ENCODE peak calls at places on chromosome 3, in four cellular contexts. V is NCI-H1694; L is NCI-H1092 treated with DMSO at 0.1 percent for 48 hours; D is activated effector memory CD4-positive, alpha-beta T cell treated with anti-CD3 and anti-CD28 coated beads, Interleukin-2, amount 50 U/mL, for 16 hours. B is an unnamed sample.

GRCh38 chr3:115470254-115470653 is 153.1 kb upstream of the GAP43 start:
- DNase-seq in L (peak), D (no peak), V (no peak), B (no peak)

GRCh38 chr3:54761661-54762060 is 166.2 kb downstream of the LRTM1 start:
- DNase-seq in L (no peak), V (no peak), D (no peak), B (no peak)

GRCh38 chr3:189937302-189938255 is 183.1 kb downstream of the P3H2 start:
- DNase-seq in V (no peak), L (no peak), D (no peak), B (no peak)

GRCh38 chr3:130894130-130894872 is 417 bp downstream of the ATP2C1 start:
- DNase-seq in V (no peak), D (peak), L (peak), B (peak)

GRCh38 chr3:14175383-14176037 is 2.9 kb downstream of the XPC start:
- DNase-seq in L (no peak), V (no peak), D (peak), B (no peak)

GRCh38 chr3:12627371-12627770 is 36.5 kb downstream of the RAF1 start:
- DNase-seq in D (no peak), L (no peak), V (no peak), B (no peak)

GRCh38 chr3:117404756-117405155 is 695.2 kb downstream of the TUSC7 start:
- DNase-seq in D (no peak), V (no peak), L (peak), B (no peak)

GRCh38 chr3:48412375-48413001 is 17.4 kb downstream of the PLXNB1 start:
- DNase-seq in D (peak), L (no peak), V (no peak), B (peak)

GRCh38 chr3:128201158-128201755 is 48.0 kb downstream of the EEFSEC start:
- DNase-seq in L (no peak), D (no peak), V (no peak), B (no peak)

GRCh38 chr3:15271785-15272381 is 60.5 kb downstream of the SH3BP5 start:
- DNase-seq in V (no peak), L (no peak), D (peak), B (peak)

GRCh38 chr3:173709026-173709425 is 311.5 kb downstream of the NLGN1 start:
- DNase-seq in V (no peak), L (no peak), D (no peak), B (no peak)

GRCh38 chr3:23916152-23916885 is 471 bp downstream of the NKIRAS1 start:
- DNase-seq in V (no peak), D (no peak), L (no peak), B (no peak)

GRCh38 chr3:43213631-43214030 is 72.7 kb upstream of the SNRK start:
- DNase-seq in V (no peak), D (no peak), L (no peak), B (no peak)

GRCh38 chr3:37163262-37164020 is 10.9 kb downstream of the LRRFIP2 start:
- DNase-seq in D (peak), V (no peak), L (no peak), B (no peak)

GRCh38 chr3:59432676-59433075 is 382.9 kb upstream of the CFAP20DC start:
- DNase-seq in V (no peak), L (no peak), D (no peak), B (no peak)

GRCh38 chr3:44995142-44995770 is 19.2 kb downstream of the EXOSC7 start:
- DNase-seq in V (no peak), L (peak), D (no peak), B (no peak)

GRCh38 chr3:153162513-153163348 is 705 bp downstream of the RAP2B start:
- DNase-seq in L (no peak), V (no peak), D (peak), B (peak)

GRCh38 chr3:21533047-21533446 is 218.0 kb downstream of the ZNF385D start:
- DNase-seq in D (no peak), V (no peak), L (no peak), B (no peak)

GRCh38 chr3:127479449-127479848 is 111.1 kb downstream of the TPRA1 start:
- DNase-seq in V (no peak), L (peak), D (peak), B (no peak)

GRCh38 chr3:52450489-52451236 is 3.2 kb downstream of the TNNC1 start:
- DNase-seq in L (no peak), D (no peak), V (no peak), B (no peak)

GRCh38 chr3:128572644-128573105 is 77.9 kb downstream of the RPN1 start:
- DNase-seq in V (peak), D (no peak), L (no peak), B (no peak)

B was measured in left colon.